ENCODE peak calls at places on chromosomes 16 and 17, in nine cellular contexts. L is activated effector memory CD4-positive, alpha-beta T cell treated with Interleukin-2 at 50 U/mL for 16 hours; O is activated CD4-positive, alpha-beta T cell treated with anti-CD3 and anti-CD28 coated beads, Interleukin-2, amount 10 ng/mL, durations not matched to agents 7 days and 5 days; Z is left cardiac atrium; U is stimulated activated CD4-positive, alpha-beta T cell treated with anti-CD3 and anti-CD28 coated beads, TNF-alpha, amount 100 ng/mL, for 48 hours; D is NCI-H526; A is sciatic nerve; Q is transverse colon; G is endothelial cell of umbilical vein. B is an unnamed sample.

GRCh38 chr17:67947325-67947813 is 48.9 kb downstream of the C17orf58 start:
- DNase-seq in L (no peak), O (no peak), Z (no peak), U (no peak), D (no peak), A (no peak), Q (no peak), G (no peak), B (no peak)

GRCh38 chr16:75317101-75317522 is 65.7 kb upstream of the BCAR1 start:
- DNase-seq in L (no peak), O (no peak), Z (peak; percentile 63), U (no peak), D (no peak), A (no peak), Q (no peak), G (peak; percentile 29), B (no peak)

GRCh38 chr17:66420961-66421371 is 118.6 kb downstream of the PRKCA start:
- DNase-seq in L (no peak), O (no peak), Z (no peak), U (no peak), D (no peak), A (no peak), Q (no peak), G (no peak), B (no peak)

GRCh38 chr17:75902406-75902805 is 2.3 kb downstream of the MRPL38 start:
- DNase-seq in L (no peak), O (no peak), Z (no peak), U (no peak), D (no peak), A (no peak), Q (no peak), G (no peak), B (no peak)

GRCh38 chr16:10314811-10315210 is 71.0 kb upstream of the ATF7IP2 start:
- DNase-seq in L (no peak), O (peak; percentile 13), Z (no peak), U (no peak), D (no peak), A (no peak), Q (no peak), G (no peak), B (peak; percentile 44)

GRCh38 chr16:10338426-10338825 is 47.4 kb upstream of the ATF7IP2 start:
- DNase-seq in L (no peak), O (no peak), Z (no peak), U (no peak), D (no peak), A (no peak), Q (no peak), G (no peak), B (no peak)

GRCh38 chr16:83967838-83968482 is at the start of gene NECAB2:
- DNase-seq in L (no peak), O (no peak), Z (peak; percentile 70), U (no peak), D (no peak), A (peak; percentile 75), Q (no peak), G (peak; percentile 14), B (no peak)

GRCh38 chr17:59643159-59643857 is 23.6 kb downstream of the CLTC start:
- DNase-seq in L (no peak), O (no peak), Z (no peak), U (no peak), D (no peak), A (no peak), Q (no peak), G (no peak), B (no peak)

GRCh38 chr17:9924735-9925191 is 19.7 kb upstream of the RCVRN start:
- DNase-seq in L (no peak), O (no peak), Z (no peak), U (no peak), D (peak; percentile 77), A (no peak), Q (no peak), G (peak; percentile 39), B (no peak)

GRCh38 chr16:58331024-58331707 is 36.3 kb upstream of the PRSS54 start:
- DNase-seq in L (no peak), O (no peak), Z (no peak), U (no peak), D (no peak), A (no peak), Q (no peak), G (no peak), B (no peak)

GRCh38 chr16:57532251-57532625 is 4.1 kb downstream of the CCDC102A start:
- DNase-seq in L (no peak), O (no peak), Z (peak; percentile 17), U (no peak), D (peak; percentile 28), A (peak; percentile 47), Q (peak; percentile 4), G (no peak), B (no peak)

GRCh38 chr16:1581804-1582203 is 30.1 kb downstream of the IFT140 start:
- DNase-seq in L (no peak), O (no peak), Z (no peak), U (no peak), D (no peak), A (no peak), Q (no peak), G (no peak), B (no peak)

GRCh38 chr16:88859381-88860091 is 2.6 kb downstream of the TRAPPC2L start:
- DNase-seq in L (no peak), O (no peak), Z (no peak), U (no peak), D (no peak), A (no peak), Q (no peak), G (no peak), B (no peak)

GRCh38 chr17:29071303-29071702 is 28.4 kb downstream of the PIPOX start:
- DNase-seq in L (no peak), O (no peak), Z (no peak), U (no peak), D (no peak), A (no peak), Q (no peak), G (no peak), B (no peak)

GRCh38 chr17:68734911-68735310 is 133.7 kb upstream of the FAM20A start:
- DNase-seq in L (no peak), O (no peak), Z (no peak), U (no peak), D (no peak), A (no peak), Q (no peak), G (no peak), B (no peak)

GRCh38 chr17:74415608-74416396 is 16.1 kb upstream of the GPRC5C start:
- DNase-seq in L (no peak), O (no peak), Z (no peak), U (no peak), D (no peak), A (no peak), Q (peak; percentile 63), G (no peak), B (no peak)

GRCh38 chr17:60134396-60135159 is 15.2 kb upstream of the CA4 start:
- DNase-seq in L (no peak), O (no peak), Z (peak; percentile 43), U (no peak), D (no peak), A (peak; percentile 54), Q (no peak), G (peak; percentile 70), B (peak; percentile 48)

GRCh38 chr16:68235105-68235881 is 634 bp downstream of the ESRP2 start:
- DNase-seq in L (no peak), O (no peak), Z (no peak), U (no peak), D (peak; percentile 20), A (no peak), Q (peak; percentile 50), G (no peak), B (no peak)

GRCh38 chr17:75183999-75184884 is 1.5 kb upstream of the SUMO2 start:
- DNase-seq in L (no peak), O (no peak), Z (no peak), U (no peak), D (no peak), A (peak; percentile 43), Q (no peak), G (no peak), B (no peak)

GRCh38 chr17:63571632-63572310 is 21.5 kb downstream of the DCAF7 start:
- DNase-seq in L (no peak), O (no peak), Z (no peak), U (no peak), D (no peak), A (no peak), Q (no peak), G (peak; percentile 58), B (no peak)

GRCh38 chr17:8674344-8675305 is 44.1 kb upstream of the MYH10 start:
- DNase-seq in L (no peak), O (no peak), Z (peak; percentile 82), U (no peak), D (no peak), A (no peak), Q (peak; percentile 26), G (peak; percentile 80), B (no peak)

GRCh38 chr16:1770328-1771071 is 843 bp downstream of the NME3 start:
- DNase-seq in L (peak; percentile 37), O (peak; percentile 37), Z (peak; percentile 84), U (peak; percentile 44), D (peak; percentile 69), A (peak; percentile 83), Q (peak; percentile 75), G (peak; percentile 56), B (peak; percentile 41)

GRCh38 chr16:64362193-64362592 is 759.7 kb downstream of the CDH11 start:
- DNase-seq in L (no peak), O (no peak), Z (no peak), U (no peak), D (no peak), A (no peak), Q (no peak), G (peak; percentile 10), B (no peak)

GRCh38 chr17:45719335-45720071 is 64.6 kb upstream of the CRHR1 start:
- DNase-seq in L (no peak), O (no peak), Z (no peak), U (no peak), D (no peak), A (no peak), Q (no peak), G (no peak), B (no peak)

GRCh38 chr17:19004601-19005441 is at the start of gene FAM83G:
- DNase-seq in L (peak; percentile 83), O (peak; percentile 80), Z (peak; percentile 86), U (peak; percentile 84), D (no peak), A (peak; percentile 73), Q (peak; percentile 92), G (peak; percentile 52), B (peak; percentile 79)

GRCh38 chr16:57643166-57643813 is 14.9 kb downstream of the ADGRG1 start:
- DNase-seq in L (no peak), O (no peak), Z (no peak), U (no peak), D (no peak), A (no peak), Q (no peak), G (peak; percentile 24), B (no peak)

GRCh38 chr16:29025735-29026134 is 40.9 kb downstream of the LAT start:
- DNase-seq in L (no peak), O (no peak), Z (no peak), U (no peak), D (no peak), A (no peak), Q (no peak), G (no peak), B (no peak)

GRCh38 chr17:10613775-10614513 is 43.2 kb downstream of the MYH3 start:
- DNase-seq in L (no peak), O (no peak), Z (no peak), U (no peak), D (no peak), A (no peak), Q (no peak), G (no peak), B (no peak)

GRCh38 chr16:49463529-49463928 is 89.9 kb downstream of the C16orf78 start:
- DNase-seq in L (peak; percentile 67), O (peak; percentile 94), Z (no peak), U (peak; percentile 32), D (no peak), A (peak; percentile 49), Q (peak; percentile 72), G (no peak), B (peak; percentile 48)

GRCh38 chr17:77424585-77425344 is 284.0 kb downstream of the SEC14L1 start:
- DNase-seq in L (no peak), O (no peak), Z (peak; percentile 91), U (no peak), D (no peak), A (peak; percentile 95), Q (peak; percentile 86), G (peak; percentile 72), B (no peak)

GRCh38 chr16:58485184-58485887 is 14.6 kb upstream of the NDRG4 start:
- DNase-seq in L (no peak), O (no peak), Z (no peak), U (no peak), D (no peak), A (no peak), Q (no peak), G (no peak), B (no peak)